ENCODE peak calls at places on chromosomes 5 and 9, in four cellular contexts. One of them, this sample, is unnamed.
A peak's percentile ranks its signal among the peaks of the same experiment; 100 is the strongest.

GRCh38 chr9:114311571-114312512 is 11.1 kb upstream of the ORM1 start:
- DNase-seq in heart right ventricle: no peak
- DNase-seq in bronchial epithelial cell: no peak
- DNase-seq in endothelial cell of umbilical vein: no peak
- DNase-seq in this sample: no peak

GRCh38 chr5:1881731-1882336 is 891 bp downstream of the IRX4 start:
- DNase-seq in heart right ventricle: no peak
- DNase-seq in bronchial epithelial cell: no peak
- DNase-seq in endothelial cell of umbilical vein: no peak
- DNase-seq in this sample: no peak

GRCh38 chr9:15386465-15386864 is 36.2 kb upstream of the SNAPC3 start:
- DNase-seq in bronchial epithelial cell: no peak
- DNase-seq in heart right ventricle: no peak
- DNase-seq in endothelial cell of umbilical vein: no peak
- DNase-seq in this sample: no peak

GRCh38 chr9:75390951-75391350 is 302.6 kb downstream of the OSTF1 start:
- DNase-seq in endothelial cell of umbilical vein: no peak
- DNase-seq in heart right ventricle: no peak
- DNase-seq in bronchial epithelial cell: no peak
- DNase-seq in this sample: no peak

GRCh38 chr9:29830815-29831214 is 2257.5 kb upstream of the C9orf72 start:
- DNase-seq in bronchial epithelial cell: peak; percentile 44
- DNase-seq in endothelial cell of umbilical vein: no peak
- DNase-seq in heart right ventricle: no peak
- DNase-seq in this sample: no peak

GRCh38 chr5:54311178-54311811 is 922 bp upstream of the ARL15 start:
- DNase-seq in endothelial cell of umbilical vein: peak; percentile 62
- DNase-seq in heart right ventricle: no peak
- DNase-seq in bronchial epithelial cell: peak; percentile 34
- DNase-seq in this sample: no peak

GRCh38 chr5:102794047-102794446 is 38.9 kb downstream of the PAM start:
- DNase-seq in heart right ventricle: no peak
- DNase-seq in endothelial cell of umbilical vein: no peak
- DNase-seq in bronchial epithelial cell: no peak
- DNase-seq in this sample: no peak

GRCh38 chr5:179342577-179342976 is 2.7 kb downstream of the ADAMTS2 start:
- DNase-seq in endothelial cell of umbilical vein: no peak
- DNase-seq in bronchial epithelial cell: no peak
- DNase-seq in heart right ventricle: no peak
- DNase-seq in this sample: peak; percentile 45

GRCh38 chr5:111968459-111968858 is 211.5 kb upstream of the NREP start:
- DNase-seq in bronchial epithelial cell: no peak
- DNase-seq in heart right ventricle: no peak
- DNase-seq in endothelial cell of umbilical vein: no peak
- DNase-seq in this sample: no peak

GRCh38 chr9:113602126-113603119 is 138.9 kb downstream of the RGS3 start:
- DNase-seq in bronchial epithelial cell: peak; percentile 82
- DNase-seq in endothelial cell of umbilical vein: peak; percentile 63
- DNase-seq in heart right ventricle: peak; percentile 82
- DNase-seq in this sample: no peak

GRCh38 chr9:133973791-133974630 is 18.1 kb downstream of the VAV2 start:
- DNase-seq in bronchial epithelial cell: no peak
- DNase-seq in endothelial cell of umbilical vein: no peak
- DNase-seq in heart right ventricle: no peak
- DNase-seq in this sample: no peak

GRCh38 chr9:38642951-38643350 is 22.6 kb upstream of the ANKRD18A start:
- DNase-seq in bronchial epithelial cell: no peak
- DNase-seq in heart right ventricle: no peak
- DNase-seq in endothelial cell of umbilical vein: no peak
- DNase-seq in this sample: no peak

GRCh38 chr5:59025734-59026133 is 442.9 kb downstream of the RAB3C start:
- DNase-seq in heart right ventricle: no peak
- DNase-seq in bronchial epithelial cell: no peak
- DNase-seq in endothelial cell of umbilical vein: no peak
- DNase-seq in this sample: no peak

GRCh38 chr9:27377811-27378345 is 80.9 kb upstream of the EQTN start:
- DNase-seq in heart right ventricle: no peak
- DNase-seq in endothelial cell of umbilical vein: no peak
- DNase-seq in bronchial epithelial cell: no peak
- DNase-seq in this sample: no peak

GRCh38 chr9:27503623-27504022 is 20.5 kb upstream of the IFNK start:
- DNase-seq in endothelial cell of umbilical vein: no peak
- DNase-seq in heart right ventricle: no peak
- DNase-seq in bronchial epithelial cell: no peak
- DNase-seq in this sample: no peak

GRCh38 chr9:115204827-115205506 is 87.0 kb upstream of the TNC start:
- DNase-seq in heart right ventricle: no peak
- DNase-seq in endothelial cell of umbilical vein: no peak
- DNase-seq in bronchial epithelial cell: peak; percentile 96
- DNase-seq in this sample: peak; percentile 59

GRCh38 chr9:129679537-129679936 is 14.1 kb downstream of the PRRX2 start:
- DNase-seq in heart right ventricle: no peak
- DNase-seq in endothelial cell of umbilical vein: no peak
- DNase-seq in bronchial epithelial cell: no peak
- DNase-seq in this sample: no peak

GRCh38 chr9:116589392-116590354 is 97.4 kb upstream of the TRIM32 start:
- DNase-seq in endothelial cell of umbilical vein: peak; percentile 21
- DNase-seq in bronchial epithelial cell: peak; percentile 55
- DNase-seq in heart right ventricle: no peak
- DNase-seq in this sample: no peak
- TF ChIP-seq CTCF in endothelial cell of umbilical vein: peak; percentile 39
- TF ChIP-seq CTCF in bronchial epithelial cell: peak; percentile 38
- TF ChIP-seq CTCF in heart right ventricle: peak; percentile 30
- TF ChIP-seq CTCF in this sample: peak; percentile 23

GRCh38 chr9:121998513-121999049 is 94.5 kb downstream of the TTLL11 start:
- DNase-seq in endothelial cell of umbilical vein: no peak
- DNase-seq in heart right ventricle: no peak
- DNase-seq in bronchial epithelial cell: no peak
- DNase-seq in this sample: no peak
- H3K4me3 ChIP-seq in endothelial cell of umbilical vein: no peak overlapping the region
- H3K4me3 ChIP-seq in heart right ventricle: no peak overlapping the region
- H3K4me3 ChIP-seq in bronchial epithelial cell: no peak overlapping the region
- H3K4me3 ChIP-seq in this sample: no peak overlapping the region

DNA sequence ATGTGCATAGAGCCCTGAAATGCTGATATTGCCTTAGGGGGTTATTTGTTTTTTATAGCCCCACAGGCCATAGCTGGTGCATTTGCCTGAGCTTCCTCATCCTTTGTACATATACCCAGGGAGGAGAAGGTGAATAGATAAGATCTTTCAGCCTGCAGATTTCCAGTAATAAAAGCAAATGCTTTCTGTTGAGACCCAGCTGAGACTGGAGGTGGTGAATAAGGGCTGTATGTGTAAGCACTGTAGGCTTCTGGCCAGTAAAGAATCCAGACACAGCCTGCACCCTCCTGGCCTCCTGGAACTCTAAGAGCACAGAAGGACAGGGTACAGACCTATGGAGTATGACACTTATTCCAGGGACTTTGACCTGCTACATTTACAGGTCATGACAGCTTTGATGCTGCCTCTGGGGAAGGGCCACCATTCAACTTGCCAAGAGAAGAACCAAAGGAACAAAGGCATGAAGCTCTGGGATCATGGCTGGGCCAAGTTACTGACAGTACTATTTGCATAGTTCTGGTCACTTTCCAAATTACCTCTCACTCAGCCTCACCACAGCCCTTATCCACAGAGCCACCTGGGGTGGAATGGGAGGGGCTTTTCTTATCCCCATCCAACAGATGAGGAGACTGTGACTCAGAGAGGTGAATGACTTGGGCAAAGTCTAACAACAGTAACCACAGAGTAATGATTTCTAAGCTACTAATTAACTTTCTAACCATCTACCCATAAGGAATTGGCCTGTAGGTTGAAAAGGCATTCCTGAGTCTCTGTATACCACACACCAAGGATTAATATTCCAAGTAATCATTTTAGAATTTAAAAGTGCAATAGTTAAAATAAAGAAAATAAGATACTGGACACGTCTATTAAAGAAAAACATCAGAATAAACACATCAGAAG is 604.5 kb upstream of the KLF4 start:
- DNase-seq in endothelial cell of umbilical vein: no peak
- DNase-seq in bronchial epithelial cell: peak; percentile 92
- DNase-seq in heart right ventricle: no peak
- DNase-seq in this sample: no peak
- TF ChIP-seq CTCF in endothelial cell of umbilical vein: no peak
- TF ChIP-seq CTCF in bronchial epithelial cell: no peak
- TF ChIP-seq CTCF in heart right ventricle: no peak
- TF ChIP-seq CTCF in this sample: no peak

DNA sequence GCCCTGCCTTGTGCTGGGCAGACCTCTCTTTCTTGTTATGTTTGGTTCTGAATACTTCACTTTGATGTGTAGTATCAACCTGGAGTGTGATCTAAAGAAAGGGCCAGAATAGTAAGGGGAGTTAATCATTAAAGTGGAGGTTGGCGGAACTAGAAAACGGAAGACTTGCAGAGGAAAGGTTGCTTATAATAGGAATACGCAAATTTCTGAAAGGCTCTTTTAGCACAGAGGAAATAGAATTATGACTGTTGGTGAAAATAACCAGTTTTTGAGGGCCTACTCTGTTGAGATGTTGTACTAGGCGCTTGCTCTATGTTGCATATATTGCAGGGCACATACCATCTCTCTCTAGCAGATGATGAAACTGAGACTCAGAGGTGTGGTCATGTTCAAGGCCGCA is 68.3 kb downstream of the MELK start:
- DNase-seq in endothelial cell of umbilical vein: no peak
- DNase-seq in heart right ventricle: no peak
- DNase-seq in bronchial epithelial cell: no peak
- DNase-seq in this sample: no peak
- H3K4me3 ChIP-seq in endothelial cell of umbilical vein: no peak overlapping the region
- H3K4me3 ChIP-seq in heart right ventricle: no peak overlapping the region
- H3K4me3 ChIP-seq in bronchial epithelial cell: no peak overlapping the region
- H3K4me3 ChIP-seq in this sample: no peak overlapping the region

DNA sequence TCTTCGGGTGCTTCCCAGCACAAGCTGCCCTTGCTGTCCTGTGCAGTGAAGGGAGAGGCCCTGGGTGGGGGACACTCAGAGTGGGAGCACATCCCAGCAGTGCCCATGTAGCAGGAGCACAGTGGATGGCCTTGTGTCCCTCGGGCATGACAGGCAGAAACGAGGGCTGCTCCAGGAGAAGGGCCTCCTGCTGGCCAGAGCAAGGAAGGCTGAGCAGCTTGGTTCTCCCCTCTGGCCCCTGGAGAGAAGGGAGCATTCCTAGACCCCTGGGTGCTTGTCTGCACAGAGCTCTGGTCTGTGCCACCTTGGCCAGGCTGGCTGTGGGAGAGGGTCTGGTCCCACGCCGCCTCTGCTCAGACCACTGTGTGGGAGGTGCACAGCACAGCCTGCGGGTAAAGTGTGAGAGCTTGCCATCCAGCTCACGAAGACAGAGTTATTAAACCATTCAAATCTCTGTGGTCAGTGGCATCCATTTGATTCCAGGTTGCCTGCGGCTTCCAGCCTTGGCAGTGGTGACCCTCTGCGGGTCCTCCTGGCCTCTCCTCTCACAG is 18.3 kb downstream of the FBXW5 start:
- DNase-seq in endothelial cell of umbilical vein: no peak
- DNase-seq in bronchial epithelial cell: no peak
- DNase-seq in heart right ventricle: no peak
- DNase-seq in this sample: no peak
- TF ChIP-seq CTCF in endothelial cell of umbilical vein: peak; percentile 16
- TF ChIP-seq CTCF in bronchial epithelial cell: peak; percentile 27
- TF ChIP-seq CTCF in heart right ventricle: no peak
- TF ChIP-seq CTCF in this sample: no peak

DNA sequence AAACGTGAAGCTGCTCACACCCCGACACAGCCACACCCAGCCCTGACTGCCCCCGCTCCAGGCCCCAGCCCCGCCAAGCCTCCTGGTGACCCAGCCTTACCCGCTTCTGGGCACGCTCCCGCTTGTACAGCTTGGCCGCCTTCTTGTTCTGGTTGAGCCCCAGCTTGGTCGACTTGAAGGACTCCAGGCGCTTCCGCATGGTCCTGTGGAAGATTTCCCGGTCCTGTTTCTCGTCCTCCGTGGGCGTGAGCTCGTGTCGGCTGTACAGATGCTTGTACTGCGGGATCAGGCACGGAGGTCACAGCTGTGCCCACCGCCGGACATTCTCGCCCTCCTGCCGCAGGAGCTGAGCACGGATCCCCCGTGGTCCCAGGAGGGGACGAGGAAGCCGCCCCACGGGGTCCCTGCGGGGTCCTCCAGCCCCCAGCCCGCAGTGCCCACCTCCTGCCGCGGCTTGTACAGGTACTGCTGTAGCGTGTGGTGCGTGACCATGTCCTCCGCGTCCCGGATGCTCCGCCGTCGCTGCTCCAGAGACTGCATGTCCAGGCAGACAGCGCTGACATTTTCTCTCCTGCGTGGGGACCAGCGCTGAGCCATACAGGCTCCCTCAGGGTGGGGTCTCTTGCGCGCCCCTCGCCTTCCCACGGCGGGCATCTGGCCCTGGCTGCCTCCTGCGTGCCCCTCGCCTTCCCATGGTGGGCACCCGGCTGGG is 33.3 kb downstream of the EXOC3 start:
- DNase-seq in bronchial epithelial cell: peak; percentile 24
- DNase-seq in endothelial cell of umbilical vein: no peak
- DNase-seq in heart right ventricle: peak; percentile 14
- DNase-seq in this sample: no peak
- H3K4me3 ChIP-seq in bronchial epithelial cell: no peak overlapping the region
- H3K4me3 ChIP-seq in endothelial cell of umbilical vein: no peak overlapping the region
- H3K4me3 ChIP-seq in heart right ventricle: no peak overlapping the region
- H3K4me3 ChIP-seq in this sample: no peak overlapping the region

DNA sequence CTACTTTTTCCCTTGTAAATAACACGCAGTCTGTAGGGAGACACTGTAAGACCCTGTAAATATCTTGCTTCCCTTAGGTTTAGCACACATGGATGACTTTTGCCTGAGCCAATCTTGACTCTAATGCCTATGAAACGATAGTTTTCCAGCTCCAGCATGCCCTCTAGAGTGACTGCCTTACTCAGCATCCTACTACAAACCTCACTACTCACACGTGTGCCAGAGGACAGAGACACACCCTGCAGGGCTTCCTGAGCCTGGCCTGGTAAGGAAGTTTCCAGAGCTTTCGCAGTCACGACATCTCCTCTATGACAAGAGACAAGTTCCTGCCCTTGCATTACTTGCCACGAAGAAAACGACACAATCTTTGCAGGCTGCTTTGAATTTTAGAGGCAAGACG is 138.1 kb downstream of the ATPSCKMT start:
- DNase-seq in heart right ventricle: no peak
- DNase-seq in bronchial epithelial cell: peak; percentile 48
- DNase-seq in endothelial cell of umbilical vein: no peak
- DNase-seq in this sample: peak; percentile 44
- TF ChIP-seq CTCF in heart right ventricle: peak; percentile 46
- TF ChIP-seq CTCF in bronchial epithelial cell: peak; percentile 54
- TF ChIP-seq CTCF in endothelial cell of umbilical vein: no peak
- TF ChIP-seq CTCF in this sample: peak; percentile 74

GRCh38 chr5:127739807-127740384 is 36.7 kb downstream of the CCDC192 start:
- DNase-seq in endothelial cell of umbilical vein: no peak
- DNase-seq in bronchial epithelial cell: no peak
- DNase-seq in heart right ventricle: no peak
- DNase-seq in this sample: no peak
- H3K4me3 ChIP-seq in endothelial cell of umbilical vein: no peak overlapping the region
- H3K4me3 ChIP-seq in bronchial epithelial cell: no peak overlapping the region
- H3K4me3 ChIP-seq in heart right ventricle: no peak overlapping the region
- H3K4me3 ChIP-seq in this sample: no peak overlapping the region

This sample was measured in AG09309.